ENCODE peak calls at places on chromosomes 11 and 22, in ten cellular contexts. T is HT1080; Z is stimulated activated CD4-positive, alpha-beta T cell treated with anti-CD3 and anti-CD28 coated beads, Interleukin-15, amount 100 ng/mL, for 1 hour; R is pancreas; Y is HTR-8/SVneo; C is Calu3; W is amniotic epithelial cell; X is naive thymus-derived CD4-positive, alpha-beta T cell; P is stimulated activated naive B cell treated with anti-CD40 and anti-IgM and Interleukin-4, amounts not matched to agents 10 μg/mL and 1 μg/mL and 100 μg/mL, for 72 hours; B is bronchial epithelial cell. M is an unnamed sample.

GRCh38 chr11:69010964-69011623 is 2.0 kb downstream of the MRGPRF start:
- DNase-seq in R (peak), B (peak), X (peak), P (no peak), C (peak), W (peak), T (no peak), Z (no peak), Y (peak), M (no peak)

GRCh38 chr11:32817181-32817842 is 12.4 kb upstream of the PRRG4 start:
- DNase-seq in C (no peak), W (peak), R (no peak), Z (no peak), Y (no peak), B (peak), P (no peak), X (no peak), T (peak), M (no peak)

GRCh38 chr11:113384551-113384950 is 3.0 kb upstream of the ANKK1 start:
- DNase-seq in R (no peak), T (peak), Z (no peak), X (no peak), P (no peak), B (peak), Y (peak), C (no peak), W (peak), M (peak)

GRCh38 chr11:69011624-69012091 is 1.4 kb downstream of the MRGPRF start:
- DNase-seq in P (no peak), R (peak), X (no peak), W (no peak), Y (no peak), C (no peak), Z (no peak), T (no peak), B (no peak), M (no peak)

GRCh38 chr11:5713695-5714094 is 22.6 kb upstream of the OR56B1 start:
- DNase-seq in X (no peak), Y (no peak), B (no peak), C (no peak), T (no peak), P (no peak), R (no peak), Z (no peak), W (peak), M (no peak)

GRCh38 chr11:65003282-65003681 is 6.5 kb upstream of the BATF2 start:
- DNase-seq in W (peak), R (no peak), Y (no peak), T (no peak), B (peak), C (no peak), Z (no peak), P (no peak), X (no peak), M (no peak)

GRCh38 chr11:35009191-35009940 is 92.9 kb downstream of the PDHX start:
- DNase-seq in P (no peak), W (peak), B (peak), Z (no peak), R (no peak), Y (peak), C (peak), T (peak), X (no peak), M (peak)

GRCh38 chr22:31947296-31947695 is 3.0 kb downstream of the YWHAH start:
- DNase-seq in B (peak), P (no peak), C (no peak), T (peak), R (no peak), W (peak), Z (no peak), X (no peak), Y (no peak), M (no peak)

GRCh38 chr11:93113824-93114223 is 84.0 kb downstream of the SLC36A4 start:
- DNase-seq in Z (no peak), Y (no peak), B (no peak), P (no peak), C (no peak), T (no peak), W (no peak), R (no peak), X (no peak), M (no peak)

GRCh38 chr11:44534215-44534711 is 31.2 kb upstream of the CD82 start:
- DNase-seq in Z (no peak), B (no peak), Y (no peak), T (no peak), R (no peak), P (no peak), C (no peak), X (no peak), W (no peak), M (no peak)

GRCh38 chr11:108069947-108070346 is 51.4 kb upstream of the ACAT1 start:
- DNase-seq in W (peak), T (no peak), Z (no peak), C (no peak), P (no peak), X (no peak), R (no peak), B (no peak), Y (peak), M (peak)

GRCh38 chr22:22446527-22446926 is 62.0 kb downstream of the ZNF280B start:
- DNase-seq in P (no peak), C (no peak), Y (no peak), T (peak), B (no peak), Z (no peak), R (no peak), W (no peak), X (no peak), M (peak)

GRCh38 chr11:121497176-121497995 is 44.6 kb upstream of the SORL1-AS1 start:
- DNase-seq in C (no peak), T (no peak), P (no peak), R (no peak), B (no peak), Y (no peak), X (no peak), Z (no peak), W (no peak), M (no peak)

GRCh38 chr22:36369004-36369921 is 18.5 kb downstream of the MYH9 start:
- DNase-seq in T (no peak), P (no peak), B (peak), Y (no peak), X (peak), R (no peak), Z (no peak), C (no peak), W (peak), M (no peak)

GRCh38 chr11:57779275-57779674 is 17.7 kb downstream of the CTNND1 start:
- DNase-seq in R (no peak), B (peak), P (no peak), W (peak), Y (no peak), Z (no peak), C (peak), T (peak), X (no peak), M (peak)

GRCh38 chr11:35289821-35290220 is 129.5 kb downstream of the SLC1A2 start:
- DNase-seq in P (no peak), R (no peak), C (no peak), Z (no peak), T (peak), W (peak), B (peak), X (no peak), Y (peak), M (peak)

GRCh38 chr11:8289426-8290047 is 25.9 kb upstream of the LMO1 start:
- DNase-seq in B (no peak), P (no peak), Y (no peak), T (no peak), Z (no peak), C (no peak), X (peak), R (no peak), W (no peak), M (no peak)

GRCh38 chr11:27656806-27657483 is 43.3 kb downstream of the BDNF start:
- DNase-seq in W (peak), B (peak), T (no peak), C (no peak), Z (no peak), Y (no peak), R (no peak), X (no peak), P (no peak), M (no peak)

M was measured in H4.